ENCODE peak calls at places on chromosomes 4 and X, in four cellular contexts. E is spleen, A is endothelial cell of umbilical vein, Y is H1. K is an unnamed sample.
A peak's percentile ranks its signal among the peaks of the same experiment; 100 is the strongest.

GRCh38 chr4:89765966-89766365 is 71.0 kb downstream of the SNCA start:
- DNase-seq in A (peak; percentile 65), E (no peak), Y (no peak), K (no peak)

GRCh38 chr4:132344924-132345828 is 803.9 kb upstream of the PCDH10 start:
- DNase-seq in E (no peak), Y (no peak), A (no peak), K (no peak)

GRCh38 chr4:21802406-21802805 is 146.2 kb downstream of the KCNIP4 start:
- DNase-seq in A (peak; percentile 89), Y (no peak), E (no peak), K (no peak)

GRCh38 chrX:8607326-8607725 is 124.6 kb downstream of the ANOS1 start:
- DNase-seq in A (peak; percentile 65), E (no peak), Y (no peak), K (no peak)

GRCh38 chrX:130523460-130524394 is 121.9 kb downstream of the RBMX2 start:
- DNase-seq in Y (no peak), A (peak; percentile 15), E (no peak), K (no peak)

GRCh38 chr4:112288455-112288854 is 2.8 kb upstream of the TIFA start:
- DNase-seq in A (no peak), E (no peak), Y (no peak), K (no peak)

GRCh38 chr4:107579099-107579498 is 140.9 kb downstream of the PAPSS1 start:
- DNase-seq in E (no peak), Y (no peak), A (no peak), K (no peak)

GRCh38 chr4:109075617-109076016 is 226.8 kb downstream of the COL25A1 start:
- DNase-seq in A (no peak), Y (no peak), E (no peak), K (no peak)

GRCh38 chr4:149057594-149057993 is 615.4 kb upstream of the NR3C2 start:
- DNase-seq in E (no peak), Y (no peak), A (no peak), K (no peak)

GRCh38 chrX:43500996-43501694 is 155.0 kb upstream of the MAOA start:
- DNase-seq in E (no peak), A (no peak), Y (no peak), K (no peak)

GRCh38 chrX:65677954-65678469 is 10.6 kb downstream of the MSN start:
- DNase-seq in Y (no peak), A (peak; percentile 94), E (no peak), K (no peak)

GRCh38 chrX:104018126-104018525 is 4.6 kb upstream of the H2BW1 start:
- DNase-seq in A (no peak), E (no peak), Y (no peak), K (no peak)

GRCh38 chrX:130834149-130834548 is 68.9 kb downstream of the ENOX2 start:
- DNase-seq in E (no peak), Y (peak; percentile 3), A (peak; percentile 1), K (no peak)

GRCh38 chrX:21266949-21267348 is 107.3 kb upstream of the CNKSR2 start:
- DNase-seq in A (no peak), E (no peak), Y (no peak), K (no peak)

GRCh38 chr4:15234101-15234500 is 193.7 kb upstream of the C1QTNF7 start:
- DNase-seq in A (no peak), Y (no peak), E (no peak), K (no peak)

GRCh38 chr4:26397086-26397485 is 76.3 kb downstream of the RBPJ start:
- DNase-seq in E (no peak), A (no peak), Y (no peak), K (no peak)

GRCh38 chr4:147078362-147078761 is 132.7 kb upstream of the TTC29 start:
- DNase-seq in E (no peak), Y (no peak), A (no peak), K (no peak)

GRCh38 chr4:96429657-96430056 is 589.8 kb downstream of the PDHA2 start:
- DNase-seq in Y (no peak), E (no peak), A (no peak), K (no peak)

GRCh38 chr4:130574215-130574614 is 1478.3 kb downstream of the C4orf33 start:
- DNase-seq in A (no peak), E (no peak), Y (no peak), K (no peak)

GRCh38 chr4:130568746-130569145 is 1472.8 kb downstream of the C4orf33 start:
- DNase-seq in A (no peak), E (no peak), Y (no peak), K (no peak)

GRCh38 chr4:130576218-130576617 is 1480.3 kb downstream of the C4orf33 start:
- DNase-seq in Y (no peak), E (no peak), A (no peak), K (no peak)

GRCh38 chr4:130573742-130574141 is 1477.8 kb downstream of the C4orf33 start:
- DNase-seq in A (no peak), Y (no peak), E (no peak), K (no peak)
- H3K9me3 ChIP-seq in A (no peaks in the 10 kb centered on the region), Y (peaks cover 12% of the 10 kb centered on the region), E (peaks cover 3% of the 10 kb centered on the region), K (no peaks in the 10 kb centered on the region)

DNA sequence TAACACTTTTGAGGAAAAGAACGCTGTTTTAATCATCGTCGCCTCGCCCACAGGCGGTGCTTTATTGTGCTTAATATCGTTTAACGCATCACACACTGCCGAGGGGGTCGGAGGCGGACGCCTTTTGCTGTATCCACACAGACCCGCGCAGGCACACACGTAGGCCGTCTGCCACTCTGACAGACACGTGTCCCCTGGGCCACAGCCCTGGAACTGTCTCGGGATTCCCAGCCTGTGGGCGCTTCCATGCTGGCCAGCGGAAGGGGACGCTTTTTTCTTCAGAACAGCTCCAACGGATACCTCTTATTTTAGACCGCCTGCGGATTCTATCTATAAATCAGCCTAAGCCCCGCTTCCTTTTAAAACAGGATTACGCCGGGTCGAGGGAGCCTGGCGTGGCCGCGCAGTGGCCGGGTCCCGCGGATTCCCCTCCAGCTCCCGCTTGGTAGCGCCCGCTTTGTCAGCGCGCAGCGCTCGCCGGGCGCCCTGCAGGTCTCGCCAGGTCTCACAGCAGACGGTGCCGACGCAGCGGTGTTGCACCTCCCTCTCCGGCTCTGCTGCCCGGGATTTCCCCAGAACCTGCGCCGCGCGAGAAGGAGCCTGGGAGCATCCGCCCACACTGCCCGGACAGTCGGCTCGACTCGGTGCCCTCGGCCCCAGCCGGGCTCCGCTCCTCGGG is at the start of gene NOCT:
- DNase-seq in Y (peak; percentile 47), E (peak; percentile 98), A (peak; percentile 88), K (peak; percentile 96)
- TF ChIP-seq POLR2A in Y (peak; percentile 75), E (peak; percentile 28), A (peak; percentile 90), K (peak; percentile 74)

DNA sequence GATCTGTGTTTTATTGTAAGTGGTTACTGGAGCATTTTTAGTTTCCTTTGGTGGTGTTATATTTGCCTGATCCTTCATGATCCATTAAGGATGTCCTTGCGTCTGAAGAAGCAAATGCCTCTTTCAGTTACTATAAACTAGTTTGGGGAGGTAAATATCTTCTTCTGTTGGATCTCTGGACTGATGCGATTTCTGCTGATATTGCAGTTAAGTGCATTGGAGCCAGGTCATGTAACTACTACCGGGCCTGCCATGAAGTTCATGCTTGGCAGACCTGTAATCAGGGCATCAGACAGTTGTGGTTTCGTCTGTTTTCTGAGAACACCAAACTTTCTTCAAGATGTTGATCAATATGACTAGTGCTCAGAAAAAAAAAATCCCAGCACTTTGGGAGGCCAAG is 22.9 kb downstream of the ZNF718 start:
- DNase-seq in A (no peak), Y (no peak), E (no peak), K (no peak)
- H3K9me3 ChIP-seq in A (no peaks in the 10 kb centered on the region), Y (peaks cover 36% of the 10 kb centered on the region), E (peaks cover 99% of the 10 kb centered on the region), K (no peaks in the 10 kb centered on the region)

DNA sequence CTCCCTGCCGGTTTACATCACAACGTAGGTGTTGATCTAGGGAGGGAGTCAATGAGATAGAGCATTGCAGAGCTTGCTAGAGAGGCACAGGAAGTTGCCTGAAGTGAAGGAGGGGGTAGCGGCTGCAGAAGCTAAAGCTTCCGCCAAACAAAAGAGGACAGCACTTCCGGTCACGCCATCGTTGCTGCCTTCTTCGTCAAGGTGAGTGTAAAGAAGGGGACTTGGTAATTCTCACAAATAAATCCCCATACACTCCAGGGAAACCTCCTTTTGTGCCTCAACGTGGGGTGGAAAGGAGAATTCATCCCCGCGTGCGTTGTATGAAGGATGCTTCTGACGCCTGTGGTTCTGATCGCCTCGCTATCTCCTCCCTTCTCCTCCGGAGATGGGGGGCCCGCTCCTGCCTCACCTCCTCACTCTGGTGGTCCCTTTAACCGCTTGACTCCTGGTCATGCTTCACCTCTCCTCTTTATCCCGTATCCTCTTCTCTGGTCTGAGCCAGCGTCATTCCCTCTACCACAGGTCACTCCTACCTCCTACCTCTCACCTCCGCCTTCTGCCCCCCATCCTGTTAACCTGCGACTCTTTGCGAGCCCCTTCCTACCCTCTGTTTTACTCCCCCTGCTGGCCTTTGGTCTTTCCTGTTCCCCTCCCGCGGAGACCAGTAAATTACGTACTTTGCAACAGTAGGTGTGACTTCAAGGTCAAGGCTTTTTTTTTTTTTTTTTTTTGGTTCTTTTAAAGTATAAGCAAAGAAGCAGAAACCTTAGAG is 59.9 kb downstream of the GSPT2 start:
- DNase-seq in Y (peak; percentile 58), E (peak; percentile 83), A (peak; percentile 9), K (no peak)
- TF ChIP-seq POLR2A in Y (peak; percentile 75), E (no peak), A (no peak), K (no peak)

GRCh38 chrX:63363788-63364187 is 12.7 kb upstream of the SPIN4 start:
- DNase-seq in Y (no peak), A (no peak), E (no peak), K (no peak)

GRCh38 chrX:63361494-63361893 is 10.4 kb upstream of the SPIN4 start:
- DNase-seq in Y (no peak), E (no peak), A (no peak), K (no peak)
- H3K9me3 ChIP-seq in Y (peaks cover 12% of the 10 kb centered on the region), E (peaks cover 21% of the 10 kb centered on the region), A (no peaks in the 10 kb centered on the region), K (no peaks in the 10 kb centered on the region)

GRCh38 chrX:154411322-154411980 is at the start of gene TAFAZZIN:
- DNase-seq in Y (no peak), E (peak; percentile 95), A (peak; percentile 58), K (no peak)
- TF ChIP-seq POLR2A in Y (no peak), E (no peak), A (peak; percentile 62), K (peak; percentile 72)

DNA sequence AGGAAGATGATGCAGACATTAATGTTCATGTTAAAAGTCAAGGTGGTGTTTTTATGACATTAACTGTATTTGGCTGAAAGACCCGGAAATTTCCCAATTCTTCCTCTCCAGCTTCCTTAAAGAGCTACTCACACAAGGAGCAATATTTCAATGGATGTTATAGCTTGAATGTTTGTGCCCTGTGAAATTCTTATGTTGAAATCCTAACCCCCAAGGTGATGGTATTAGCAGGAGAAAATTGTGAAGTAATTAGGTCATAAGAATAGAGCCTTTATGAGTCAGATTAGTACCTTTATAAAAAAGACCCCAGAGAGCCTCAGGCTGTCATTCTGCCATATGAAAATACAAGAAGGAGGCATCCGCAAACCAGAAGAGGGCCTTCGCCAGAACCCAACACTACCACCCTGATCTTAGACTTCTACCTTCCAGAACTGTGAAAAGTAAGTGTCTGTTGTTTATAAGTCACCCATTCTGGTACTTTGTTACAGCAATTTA is 3.6 kb downstream of the TLR1 start:
- DNase-seq in Y (no peak), A (no peak), E (no peak), K (no peak)
- H3K9me3 ChIP-seq in Y (peaks cover 12% of the 10 kb centered on the region), A (no peaks in the 10 kb centered on the region), E (peaks cover 72% of the 10 kb centered on the region), K (no peaks in the 10 kb centered on the region)

K was measured in esophagus muscularis mucosa.